ENCODE peak calls at places on chromosomes 4 and X, in four cellular contexts. One of them, this sample, is unnamed.
A peak's percentile ranks its signal among the peaks of the same experiment; 100 is the strongest.

GRCh38 chr4:168618577-168619265 is 121.9 kb downstream of the PALLD start:
- DNase-seq in endodermal cell: no peak
- DNase-seq in B cell: no peak
- DNase-seq in mesothelial cell of epicardium: no peak
- DNase-seq in this sample: no peak

GRCh38 chrX:118655561-118656246 is 71.7 kb upstream of the IL13RA1 start:
- DNase-seq in endodermal cell: no peak
- DNase-seq in B cell: no peak
- DNase-seq in mesothelial cell of epicardium: no peak
- DNase-seq in this sample: no peak

GRCh38 chr4:40307627-40308497 is 27.3 kb upstream of the CHRNA9 start:
- DNase-seq in endodermal cell: peak; percentile 75
- DNase-seq in B cell: peak; percentile 92
- DNase-seq in mesothelial cell of epicardium: no peak
- DNase-seq in this sample: no peak

GRCh38 chrX:9770319-9770718 is 4.7 kb upstream of the GPR143 start:
- DNase-seq in endodermal cell: peak; percentile 51
- DNase-seq in B cell: no peak
- DNase-seq in mesothelial cell of epicardium: no peak
- DNase-seq in this sample: no peak

GRCh38 chr4:125483278-125483677 is 168.5 kb downstream of the FAT4 start:
- DNase-seq in endodermal cell: no peak
- DNase-seq in B cell: no peak
- DNase-seq in mesothelial cell of epicardium: no peak
- DNase-seq in this sample: no peak

GRCh38 chr4:112312610-112313239 is 15.6 kb downstream of the ALPK1 start:
- DNase-seq in endodermal cell: no peak
- DNase-seq in B cell: no peak
- DNase-seq in mesothelial cell of epicardium: no peak
- DNase-seq in this sample: no peak

GRCh38 chr4:168691621-168692376 is 194.9 kb downstream of the PALLD start:
- DNase-seq in endodermal cell: no peak
- DNase-seq in B cell: no peak
- DNase-seq in mesothelial cell of epicardium: no peak
- DNase-seq in this sample: no peak

GRCh38 chrX:140762061-140762460 is 52.5 kb downstream of the LINC00632 start:
- DNase-seq in endodermal cell: peak; percentile 77
- DNase-seq in B cell: no peak
- DNase-seq in mesothelial cell of epicardium: no peak
- DNase-seq in this sample: peak; percentile 52

GRCh38 chr4:100823066-100823992 is 305.5 kb upstream of the EMCN start:
- DNase-seq in endodermal cell: no peak
- DNase-seq in B cell: no peak
- DNase-seq in mesothelial cell of epicardium: no peak
- DNase-seq in this sample: no peak

GRCh38 chr4:118941149-118941548 is 52.5 kb downstream of the SYNPO2 start:
- DNase-seq in endodermal cell: no peak
- DNase-seq in B cell: no peak
- DNase-seq in mesothelial cell of epicardium: no peak
- DNase-seq in this sample: no peak

GRCh38 chr4:118314221-118314620 is 38.6 kb downstream of the PRSS12 start:
- DNase-seq in endodermal cell: no peak
- DNase-seq in B cell: no peak
- DNase-seq in mesothelial cell of epicardium: no peak
- DNase-seq in this sample: no peak

GRCh38 chr4:40264995-40265909 is 68.4 kb downstream of the RHOH start:
- DNase-seq in endodermal cell: peak; percentile 68
- DNase-seq in B cell: peak; percentile 63
- DNase-seq in mesothelial cell of epicardium: peak; percentile 24
- DNase-seq in this sample: peak; percentile 5

DNA sequence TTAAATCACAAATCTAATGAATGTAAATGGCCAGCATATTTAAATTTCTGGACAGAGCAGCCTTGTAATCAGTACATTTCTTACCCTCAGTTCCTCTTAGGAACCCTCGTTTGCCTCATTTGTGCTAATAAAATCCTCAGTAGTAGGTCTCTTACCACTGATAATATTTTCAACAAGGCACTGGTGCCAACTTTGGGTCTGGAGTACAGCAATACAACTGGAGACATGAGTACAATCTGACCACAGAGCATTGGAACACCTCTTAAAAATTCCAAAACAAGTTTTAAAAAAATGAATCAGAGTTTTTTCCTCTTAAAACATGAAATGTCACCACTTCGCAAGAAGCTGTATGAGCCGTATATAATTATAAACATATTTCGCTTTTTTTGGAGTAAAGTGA is 211.1 kb downstream of the CPEB2 start:
- DNase-seq in endodermal cell: no peak
- DNase-seq in B cell: no peak
- DNase-seq in mesothelial cell of epicardium: no peak
- DNase-seq in this sample: no peak
- TF ChIP-seq CTCF in endodermal cell: no peak
- TF ChIP-seq CTCF in B cell: no peak
- TF ChIP-seq CTCF in mesothelial cell of epicardium: no peak
- TF ChIP-seq CTCF in this sample: no peak

GRCh38 chr4:1012031-1012739 is 759 bp downstream of the FGFRL1 start:
- DNase-seq in endodermal cell: peak; percentile 87
- DNase-seq in B cell: no peak
- DNase-seq in mesothelial cell of epicardium: no peak
- DNase-seq in this sample: no peak

GRCh38 chr4:1009647-1010521 is 1.5 kb upstream of the FGFRL1 start:
- DNase-seq in endodermal cell: peak; percentile 89
- DNase-seq in B cell: peak; percentile 78
- DNase-seq in mesothelial cell of epicardium: peak; percentile 72
- DNase-seq in this sample: peak; percentile 54

GRCh38 chr4:1008840-1009646 is 2.4 kb upstream of the FGFRL1 start:
- DNase-seq in endodermal cell: peak; percentile 79
- DNase-seq in B cell: no peak
- DNase-seq in mesothelial cell of epicardium: no peak
- DNase-seq in this sample: no peak

GRCh38 chr4:1010522-1011021 is 854 bp upstream of the FGFRL1 start:
- DNase-seq in endodermal cell: peak; percentile 81
- DNase-seq in B cell: no peak
- DNase-seq in mesothelial cell of epicardium: no peak
- DNase-seq in this sample: no peak

GRCh38 chr4:1011022-1011694 is at the start of gene FGFRL1:
- DNase-seq in endodermal cell: peak; percentile 96
- DNase-seq in B cell: peak; percentile 92
- DNase-seq in mesothelial cell of epicardium: peak; percentile 90
- DNase-seq in this sample: peak; percentile 88
- TF ChIP-seq CTCF in endodermal cell: no peak
- TF ChIP-seq CTCF in B cell: no peak
- TF ChIP-seq CTCF in mesothelial cell of epicardium: no peak
- TF ChIP-seq CTCF in this sample: no peak

GRCh38 chr4:80128941-80129340 is 55.9 kb upstream of the ANTXR2 start:
- DNase-seq in endodermal cell: no peak
- DNase-seq in B cell: no peak
- DNase-seq in mesothelial cell of epicardium: no peak
- DNase-seq in this sample: no peak

GRCh38 chr4:80124246-80125211 is 51.5 kb upstream of the ANTXR2 start:
- DNase-seq in endodermal cell: no peak
- DNase-seq in B cell: no peak
- DNase-seq in mesothelial cell of epicardium: no peak
- DNase-seq in this sample: no peak

GRCh38 chr4:80126435-80126834 is 53.4 kb upstream of the ANTXR2 start:
- DNase-seq in endodermal cell: no peak
- DNase-seq in B cell: no peak
- DNase-seq in mesothelial cell of epicardium: no peak
- DNase-seq in this sample: no peak

GRCh38 chr4:80127870-80128419 is 54.9 kb upstream of the ANTXR2 start:
- DNase-seq in endodermal cell: no peak
- DNase-seq in B cell: no peak
- DNase-seq in mesothelial cell of epicardium: no peak
- DNase-seq in this sample: no peak

DNA sequence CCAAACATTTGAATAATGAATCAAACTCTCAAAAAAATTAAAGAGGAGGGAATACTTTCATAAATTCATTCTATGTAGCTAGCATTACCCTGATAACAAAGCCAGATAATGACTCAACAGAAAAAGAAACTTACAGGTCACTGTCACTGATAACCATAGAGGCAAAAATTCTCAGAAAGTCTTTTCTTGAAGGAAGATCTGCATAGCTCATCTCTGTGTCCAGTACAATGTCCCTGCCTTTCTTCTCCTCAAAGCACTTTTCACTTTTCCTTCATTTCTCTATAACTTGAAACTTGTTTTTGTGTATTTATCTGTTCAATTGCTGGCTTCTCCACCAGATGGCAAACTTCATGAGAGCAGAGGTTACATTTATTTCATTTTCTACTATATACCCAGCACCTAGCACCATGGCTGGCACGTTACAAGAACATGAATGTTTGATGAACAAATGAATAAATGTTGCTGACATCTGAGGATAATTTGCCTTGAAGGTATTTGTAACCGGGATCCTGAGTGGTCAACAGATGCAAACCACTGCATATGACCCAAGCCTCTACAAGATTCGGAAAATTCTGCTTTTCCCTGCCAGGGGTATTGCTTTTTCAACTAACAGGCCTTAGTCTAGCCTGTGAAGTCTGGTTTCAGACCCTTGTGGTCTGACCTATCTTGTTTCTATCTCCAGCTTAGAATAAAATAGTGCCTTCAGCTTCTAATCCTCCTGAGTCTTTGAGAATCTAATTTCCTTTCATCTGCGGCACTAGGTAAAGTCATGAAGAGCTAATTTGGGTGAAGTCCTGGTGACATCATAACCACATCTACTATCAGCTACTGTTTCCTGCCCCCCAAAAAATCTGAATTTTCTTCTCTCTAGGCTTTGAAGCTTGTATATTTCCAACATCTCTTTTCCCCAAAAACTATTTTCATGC is 52.5 kb upstream of the ANTXR2 start:
- DNase-seq in endodermal cell: peak; percentile 52
- DNase-seq in B cell: peak; percentile 52
- DNase-seq in mesothelial cell of epicardium: no peak
- DNase-seq in this sample: no peak
- TF ChIP-seq CTCF in endodermal cell: peak; percentile 69
- TF ChIP-seq CTCF in B cell: peak; percentile 79
- TF ChIP-seq CTCF in mesothelial cell of epicardium: peak; percentile 31
- TF ChIP-seq CTCF in this sample: peak; percentile 57

GRCh38 chr4:109969909-109970308 is 57.2 kb downstream of the EGF start:
- DNase-seq in endodermal cell: no peak
- DNase-seq in B cell: no peak
- DNase-seq in mesothelial cell of epicardium: no peak
- DNase-seq in this sample: no peak

GRCh38 chr4:109972786-109973528 is 60.3 kb downstream of the EGF start:
- DNase-seq in endodermal cell: no peak
- DNase-seq in B cell: no peak
- DNase-seq in mesothelial cell of epicardium: no peak
- DNase-seq in this sample: no peak

GRCh38 chr4:109976189-109976588 is 63.5 kb downstream of the EGF start:
- DNase-seq in endodermal cell: no peak
- DNase-seq in B cell: no peak
- DNase-seq in mesothelial cell of epicardium: no peak
- DNase-seq in this sample: no peak

GRCh38 chr4:109969087-109969486 is 56.4 kb downstream of the EGF start:
- DNase-seq in endodermal cell: no peak
- DNase-seq in B cell: no peak
- DNase-seq in mesothelial cell of epicardium: no peak
- DNase-seq in this sample: no peak

GRCh38 chr4:109973529-109973905 is 60.8 kb downstream of the EGF start:
- DNase-seq in endodermal cell: no peak
- DNase-seq in B cell: no peak
- DNase-seq in mesothelial cell of epicardium: no peak
- DNase-seq in this sample: no peak
- TF ChIP-seq CTCF in endodermal cell: no peak
- TF ChIP-seq CTCF in B cell: no peak
- TF ChIP-seq CTCF in mesothelial cell of epicardium: no peak
- TF ChIP-seq CTCF in this sample: no peak

GRCh38 chr4:1356181-1356998 is 9.4 kb downstream of the UVSSA start:
- DNase-seq in endodermal cell: peak; percentile 89
- DNase-seq in B cell: no peak
- DNase-seq in mesothelial cell of epicardium: no peak
- DNase-seq in this sample: peak; percentile 61
- TF ChIP-seq CTCF in endodermal cell: peak; percentile 88
- TF ChIP-seq CTCF in B cell: peak; percentile 73
- TF ChIP-seq CTCF in mesothelial cell of epicardium: peak; percentile 81
- TF ChIP-seq CTCF in this sample: peak; percentile 86

DNA sequence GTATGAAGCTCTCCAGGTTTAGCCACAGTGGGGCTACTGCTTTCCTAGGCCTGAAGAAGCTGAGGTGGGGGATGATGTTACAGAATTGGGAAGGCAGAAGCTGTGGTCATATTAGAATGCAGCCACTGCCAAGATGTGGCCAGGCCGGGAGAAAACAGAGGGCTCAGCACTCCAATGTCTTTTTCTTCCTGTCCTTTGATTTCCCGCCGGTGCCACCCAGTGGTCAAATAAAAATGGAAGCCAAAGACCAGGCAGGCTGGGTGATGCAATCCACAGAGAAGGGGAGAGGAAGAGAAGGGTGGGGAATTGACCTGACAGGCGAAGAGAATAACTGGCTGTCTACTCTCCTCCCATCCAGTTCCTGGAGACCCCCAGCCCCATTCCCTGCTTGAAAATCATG is 94.9 kb upstream of the SHISA3 start:
- DNase-seq in endodermal cell: peak; percentile 91
- DNase-seq in B cell: no peak
- DNase-seq in mesothelial cell of epicardium: no peak
- DNase-seq in this sample: peak; percentile 22
- TF ChIP-seq CTCF in endodermal cell: peak; percentile 69
- TF ChIP-seq CTCF in B cell: no peak
- TF ChIP-seq CTCF in mesothelial cell of epicardium: no peak
- TF ChIP-seq CTCF in this sample: peak; percentile 42

DNA sequence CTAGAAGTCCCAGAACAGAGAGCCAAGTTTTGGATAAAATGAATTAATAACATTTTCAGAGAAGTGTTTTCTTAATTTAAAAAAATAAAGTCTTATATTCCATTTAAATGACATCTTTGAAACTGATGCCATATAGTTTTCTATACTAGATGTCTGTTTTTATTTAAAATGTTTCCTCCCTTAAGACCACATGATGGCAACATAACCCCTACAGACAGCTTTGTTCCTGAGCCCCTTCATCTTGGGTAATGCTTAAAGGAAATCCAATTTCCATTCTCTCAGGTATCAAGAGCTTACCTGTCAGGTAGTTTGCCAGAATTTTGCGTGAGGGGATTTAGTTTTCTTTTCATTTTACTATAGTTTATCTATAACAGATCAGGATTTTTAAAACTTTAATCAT is 181.4 kb upstream of the UGT8 start:
- DNase-seq in endodermal cell: no peak
- DNase-seq in B cell: no peak
- DNase-seq in mesothelial cell of epicardium: no peak
- DNase-seq in this sample: no peak
- TF ChIP-seq CTCF in endodermal cell: peak; percentile 78
- TF ChIP-seq CTCF in B cell: no peak
- TF ChIP-seq CTCF in mesothelial cell of epicardium: no peak
- TF ChIP-seq CTCF in this sample: peak; percentile 43

This sample was measured in neural crest cell.